ENCODE peak calls at places on chromosomes 5 and 9, in five cellular contexts. One of them, this sample, is unnamed. For H3K27me3, the result is how much of the 10 kb centered on the place peaks cover.

GRCh38 chr9:99162759-99163364 is 57.9 kb downstream of the TGFBR1 start:
- DNase-seq in Peyer's patch: no peak
- DNase-seq in fibroblast of lung: peak
- DNase-seq in BE2C: no peak
- DNase-seq in body of pancreas: no peak
- DNase-seq in this sample: no peak

GRCh38 chr5:147734839-147735238 is 47.7 kb downstream of the JAKMIP2 start:
- DNase-seq in Peyer's patch: no peak
- DNase-seq in fibroblast of lung: no peak
- DNase-seq in BE2C: no peak
- DNase-seq in body of pancreas: no peak
- DNase-seq in this sample: no peak

GRCh38 chr5:59222687-59223511 is 640.0 kb downstream of the RAB3C start:
- DNase-seq in Peyer's patch: no peak
- DNase-seq in fibroblast of lung: no peak
- DNase-seq in BE2C: no peak
- DNase-seq in body of pancreas: no peak
- DNase-seq in this sample: no peak

GRCh38 chr9:91837982-91838731 is 111.9 kb downstream of the ROR2 start:
- DNase-seq in Peyer's patch: peak
- DNase-seq in fibroblast of lung: peak
- DNase-seq in BE2C: peak
- DNase-seq in body of pancreas: peak
- DNase-seq in this sample: no peak

GRCh38 chr9:125663127-125663526 is 43.9 kb downstream of the MAPKAP1 start:
- DNase-seq in Peyer's patch: no peak
- DNase-seq in fibroblast of lung: peak
- DNase-seq in BE2C: no peak
- DNase-seq in body of pancreas: no peak
- DNase-seq in this sample: no peak

GRCh38 chr9:75591972-75592371 is 298.5 kb upstream of the PCSK5 start:
- DNase-seq in Peyer's patch: no peak
- DNase-seq in fibroblast of lung: no peak
- DNase-seq in BE2C: no peak
- DNase-seq in body of pancreas: no peak
- DNase-seq in this sample: no peak

GRCh38 chr5:157890825-157891587 is 32.1 kb upstream of the CLINT1 start:
- DNase-seq in Peyer's patch: no peak
- DNase-seq in fibroblast of lung: no peak
- DNase-seq in BE2C: no peak
- DNase-seq in body of pancreas: no peak
- DNase-seq in this sample: no peak

GRCh38 chr9:116288658-116289057 is 135.1 kb downstream of the PAPPA start:
- DNase-seq in Peyer's patch: no peak
- DNase-seq in fibroblast of lung: peak
- DNase-seq in BE2C: no peak
- DNase-seq in body of pancreas: no peak
- DNase-seq in this sample: no peak

GRCh38 chr5:107129051-107129450 is 541.7 kb downstream of the EFNA5 start:
- DNase-seq in Peyer's patch: no peak
- DNase-seq in fibroblast of lung: peak
- DNase-seq in BE2C: no peak
- DNase-seq in body of pancreas: no peak
- DNase-seq in this sample: no peak

GRCh38 chr9:4984171-4984570 is 901 bp upstream of the JAK2 start:
- DNase-seq in Peyer's patch: no peak
- DNase-seq in fibroblast of lung: no peak
- DNase-seq in BE2C: no peak
- DNase-seq in body of pancreas: no peak
- DNase-seq in this sample: no peak

GRCh38 chr5:8386889-8387288 is 517.9 kb downstream of the MTRR start:
- DNase-seq in Peyer's patch: no peak
- DNase-seq in fibroblast of lung: no peak
- DNase-seq in BE2C: no peak
- DNase-seq in body of pancreas: no peak
- DNase-seq in this sample: no peak

GRCh38 chr9:111176511-111176910 is 138.2 kb upstream of the LPAR1 start:
- DNase-seq in Peyer's patch: no peak
- DNase-seq in fibroblast of lung: no peak
- DNase-seq in BE2C: no peak
- DNase-seq in body of pancreas: no peak
- DNase-seq in this sample: no peak

GRCh38 chr5:169503899-169504298 is 79.7 kb upstream of the SPDL1 start:
- DNase-seq in Peyer's patch: no peak
- DNase-seq in fibroblast of lung: no peak
- DNase-seq in BE2C: no peak
- DNase-seq in body of pancreas: no peak
- DNase-seq in this sample: no peak

GRCh38 chr5:109561447-109561846 is 128.3 kb upstream of the MAN2A1 start:
- DNase-seq in Peyer's patch: no peak
- DNase-seq in fibroblast of lung: no peak
- DNase-seq in BE2C: no peak
- DNase-seq in body of pancreas: no peak
- DNase-seq in this sample: no peak

GRCh38 chr5:111072949-111073682 is 1.6 kb downstream of the TSLP start:
- DNase-seq in Peyer's patch: peak
- DNase-seq in fibroblast of lung: peak
- DNase-seq in BE2C: peak
- DNase-seq in body of pancreas: peak
- DNase-seq in this sample: peak

DNA sequence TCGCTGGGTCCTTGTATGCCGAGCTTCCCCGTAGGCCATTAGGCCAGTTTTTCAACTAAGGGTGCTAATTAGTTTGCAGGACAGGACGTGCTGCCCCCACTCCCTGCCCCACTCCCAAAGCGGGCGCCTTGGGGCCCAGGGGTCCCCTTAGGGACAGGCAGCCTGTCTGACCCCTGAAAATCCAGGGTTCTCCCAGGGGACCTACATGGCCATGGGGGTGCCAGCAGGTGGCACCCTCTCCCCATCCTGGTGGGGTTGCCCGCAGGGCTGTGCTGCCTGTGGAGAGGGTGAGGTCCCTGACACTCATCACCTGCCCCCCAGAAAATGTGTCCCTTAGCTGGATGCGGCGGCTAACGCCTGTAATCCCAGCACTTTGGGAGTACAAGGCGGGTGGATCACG is 8.5 kb upstream of the CCDC187 start:
- DNase-seq in Peyer's patch: no peak
- DNase-seq in fibroblast of lung: peak
- DNase-seq in BE2C: peak
- DNase-seq in body of pancreas: peak
- DNase-seq in this sample: no peak
- TF ChIP-seq CTCF in Peyer's patch: peak
- TF ChIP-seq CTCF in fibroblast of lung: peak
- TF ChIP-seq CTCF in BE2C: peak
- TF ChIP-seq CTCF in body of pancreas: peak
- TF ChIP-seq CTCF in this sample: peak

DNA sequence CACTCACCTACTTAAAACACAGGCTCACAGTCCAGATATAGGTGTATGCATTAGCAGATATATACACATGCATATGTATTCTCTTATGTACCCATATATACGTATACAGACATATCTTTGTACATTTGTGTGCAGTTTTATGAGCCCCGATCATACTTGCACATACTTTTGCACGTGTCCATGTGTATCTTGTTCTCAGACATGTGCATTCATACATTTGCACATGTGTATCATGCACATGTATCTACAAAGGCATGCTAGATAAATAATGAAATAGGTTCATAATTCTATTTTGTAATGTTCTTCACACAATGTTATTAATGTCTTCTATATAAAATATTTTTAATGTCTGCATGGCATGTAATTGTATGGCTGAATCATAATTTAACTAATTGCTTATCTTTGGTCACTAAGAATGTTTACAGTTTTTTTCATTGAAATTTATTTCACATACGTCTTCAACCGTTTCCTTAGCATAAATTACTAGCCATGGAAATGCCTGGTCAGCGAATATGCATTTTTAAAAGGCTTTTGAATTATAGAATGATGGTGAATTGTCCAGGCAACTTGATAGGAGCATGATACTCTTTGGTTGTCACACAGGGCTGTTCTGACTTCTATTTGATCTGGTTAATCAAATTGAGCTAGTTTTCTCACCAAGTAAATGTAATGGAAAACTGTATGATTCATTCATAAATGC is 2.6 kb downstream of the NDFIP1 start:
- DNase-seq in Peyer's patch: no peak
- DNase-seq in fibroblast of lung: no peak
- DNase-seq in BE2C: no peak
- DNase-seq in body of pancreas: no peak
- DNase-seq in this sample: no peak
- H3K4me3 ChIP-seq in Peyer's patch: no peak
- H3K4me3 ChIP-seq in fibroblast of lung: peak
- H3K4me3 ChIP-seq in BE2C: peak
- H3K4me3 ChIP-seq in body of pancreas: no peak
- H3K4me3 ChIP-seq in this sample: no peak

GRCh38 chr5:101686541-101686940 is 609.5 kb downstream of the SLCO4C1 start:
- DNase-seq in Peyer's patch: no peak
- DNase-seq in fibroblast of lung: no peak
- DNase-seq in BE2C: no peak
- DNase-seq in body of pancreas: no peak
- DNase-seq in this sample: no peak
- H3K27me3 ChIP-seq in Peyer's patch: under half
- H3K27me3 ChIP-seq in fibroblast of lung: under half
- H3K27me3 ChIP-seq in BE2C: under half
- H3K27me3 ChIP-seq in body of pancreas: under half
- H3K27me3 ChIP-seq in this sample: under half

DNA sequence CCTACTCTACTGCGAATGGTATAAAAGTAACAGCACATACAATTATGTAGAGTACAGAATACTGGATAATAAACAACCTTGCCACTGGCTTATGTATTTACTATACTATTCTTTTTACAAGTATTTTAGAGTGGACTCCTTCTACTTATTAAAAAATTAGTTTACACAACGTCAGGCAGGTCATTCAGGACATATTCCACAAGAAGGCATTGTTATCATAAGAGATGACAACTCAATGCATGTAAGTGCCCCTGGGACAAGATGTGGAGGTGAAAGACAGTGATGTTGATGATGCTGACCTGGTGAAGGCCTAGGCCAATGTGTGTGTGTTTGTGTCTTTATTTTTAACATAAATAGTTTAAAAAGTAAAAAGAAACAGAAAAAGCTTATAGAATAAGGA is 421.7 kb downstream of the CDH12 start:
- DNase-seq in Peyer's patch: no peak
- DNase-seq in fibroblast of lung: no peak
- DNase-seq in BE2C: no peak
- DNase-seq in body of pancreas: no peak
- DNase-seq in this sample: no peak
- TF ChIP-seq CTCF in Peyer's patch: no peak
- TF ChIP-seq CTCF in fibroblast of lung: no peak
- TF ChIP-seq CTCF in BE2C: no peak
- TF ChIP-seq CTCF in body of pancreas: no peak
- TF ChIP-seq CTCF in this sample: no peak

DNA sequence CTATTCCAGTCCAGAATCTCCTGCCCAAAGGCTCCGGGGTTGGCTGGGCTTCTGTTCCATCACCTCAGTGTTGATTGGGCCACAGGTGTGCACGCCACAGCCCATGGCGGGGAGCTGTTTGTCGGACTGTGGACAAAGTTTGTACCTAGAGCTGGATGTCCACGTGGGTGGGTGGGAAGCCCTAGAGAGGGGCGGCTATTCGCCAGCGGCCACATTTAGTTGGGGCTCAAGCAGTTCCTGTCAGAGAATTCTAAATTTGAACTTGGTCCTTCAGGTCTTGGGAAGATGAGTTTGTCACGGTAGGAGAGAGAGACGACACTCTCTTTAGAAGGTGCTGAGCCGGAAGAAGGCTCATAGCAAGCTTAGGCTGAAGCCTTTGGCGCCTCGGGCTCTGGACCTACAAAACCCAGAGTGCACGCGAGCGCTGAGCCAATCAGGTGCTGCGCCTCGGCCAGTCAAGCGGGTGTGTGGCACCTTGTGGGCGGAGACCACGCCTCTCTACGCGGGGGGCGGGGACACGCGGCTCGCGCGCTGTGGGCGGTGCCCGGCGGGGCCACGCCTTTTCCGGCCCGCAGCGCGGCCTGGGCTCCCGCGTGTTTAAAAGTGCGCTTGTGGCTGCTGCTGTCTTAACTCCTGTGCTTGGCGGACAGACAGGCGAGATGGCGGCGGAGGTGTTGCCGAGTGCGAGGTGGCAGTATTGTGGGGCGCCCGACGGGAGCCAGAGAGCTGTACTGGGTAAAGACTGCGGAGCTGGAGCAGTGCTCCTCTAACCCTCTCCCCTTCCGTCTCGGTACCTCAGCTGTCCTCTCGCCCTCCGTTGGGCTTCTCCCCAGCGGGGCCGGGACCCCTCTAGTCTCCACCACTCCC is at the start of gene POLR1E:
- DNase-seq in Peyer's patch: peak
- DNase-seq in fibroblast of lung: peak
- DNase-seq in BE2C: peak
- DNase-seq in body of pancreas: peak
- DNase-seq in this sample: peak
- H3K4me3 ChIP-seq in Peyer's patch: peak
- H3K4me3 ChIP-seq in fibroblast of lung: peak
- H3K4me3 ChIP-seq in BE2C: peak
- H3K4me3 ChIP-seq in body of pancreas: peak
- H3K4me3 ChIP-seq in this sample: peak

GRCh38 chr9:70411141-70411929 is 3.1 kb downstream of the KLF9 start:
- DNase-seq in Peyer's patch: peak
- DNase-seq in fibroblast of lung: peak
- DNase-seq in BE2C: peak
- DNase-seq in body of pancreas: peak
- DNase-seq in this sample: no peak
- H3K27me3 ChIP-seq in Peyer's patch: under half
- H3K27me3 ChIP-seq in fibroblast of lung: under half
- H3K27me3 ChIP-seq in BE2C: under half
- H3K27me3 ChIP-seq in body of pancreas: under half
- H3K27me3 ChIP-seq in this sample: under half

This sample was measured in GM06990.